ENCODE peak calls at places on chromosomes 13 and 19, in nine cellular contexts. O, H, S, X, T, G, P, N and K are unnamed samples.
A peak's percentile ranks its signal among the peaks of the same experiment; 100 is the strongest.

GRCh38 chr13:100512422-100512821 is 76.2 kb downstream of the GGACT start:
- DNase-seq in O (peak; percentile 32), H (no peak), S (no peak), X (no peak), T (no peak), G (no peak), P (no peak), N (no peak), K (no peak)

GRCh38 chr13:31742102-31742695 is 2.9 kb downstream of the RXFP2 start:
- DNase-seq in O (peak; percentile 85), H (peak; percentile 57), S (peak; percentile 57), X (peak; percentile 75), T (peak; percentile 78), G (peak; percentile 40), P (peak; percentile 49), N (peak; percentile 48), K (no peak)

GRCh38 chr19:56765107-56765506 is 75.4 kb downstream of the PEG3 start:
- DNase-seq in O (peak; percentile 25), H (no peak), S (peak; percentile 76), X (no peak), T (no peak), G (peak; percentile 83), P (no peak), N (no peak), K (no peak)

GRCh38 chr19:36685835-36686234 is 1.6 kb upstream of the ZNF567 start:
- DNase-seq in O (no peak), H (no peak), S (no peak), X (no peak), T (no peak), G (no peak), P (no peak), N (no peak), K (no peak)

GRCh38 chr13:83943530-83944279 is 61.4 kb upstream of the SLITRK1 start:
- DNase-seq in O (peak; percentile 2), H (peak; percentile 16), S (no peak), X (no peak), T (no peak), G (peak; percentile 1), P (no peak), N (no peak), K (no peak)

GRCh38 chr13:21971662-21972635 is 301.1 kb downstream of the FGF9 start:
- DNase-seq in O (peak; percentile 3), H (no peak), S (peak; percentile 58), X (no peak), T (no peak), G (peak; percentile 13), P (no peak), N (no peak), K (no peak)

GRCh38 chr13:106565127-106565775 is 2.7 kb downstream of the ARGLU1 start:
- DNase-seq in O (no peak), H (no peak), S (no peak), X (no peak), T (no peak), G (no peak), P (no peak), N (no peak), K (no peak)

GRCh38 chr13:112486386-112487126 is 101.4 kb downstream of the TUBGCP3 start:
- DNase-seq in O (no peak), H (no peak), S (no peak), X (no peak), T (no peak), G (no peak), P (no peak), N (no peak), K (no peak)

GRCh38 chr13:50521750-50522149 is 321.7 kb downstream of the DLEU7 start:
- DNase-seq in O (peak; percentile 86), H (peak; percentile 45), S (no peak), X (no peak), T (no peak), G (no peak), P (no peak), N (no peak), K (no peak)

GRCh38 chr19:35719402-35720162 is 1.8 kb downstream of the KMT2B start:
- DNase-seq in O (no peak), H (no peak), S (no peak), X (no peak), T (no peak), G (no peak), P (no peak), N (no peak), K (no peak)

GRCh38 chr19:16316506-16316882 is 8.1 kb upstream of the KLF2 start:
- DNase-seq in O (no peak), H (no peak), S (no peak), X (no peak), T (no peak), G (no peak), P (no peak), N (no peak), K (no peak)

GRCh38 chr19:29277107-29277506 is 64.2 kb upstream of the UQCRFS1 start:
- DNase-seq in O (peak; percentile 8), H (no peak), S (no peak), X (no peak), T (no peak), G (no peak), P (no peak), N (peak; percentile 50), K (no peak)

GRCh38 chr19:994516-994915 is 5.7 kb upstream of the GRIN3B start:
- DNase-seq in O (no peak), H (no peak), S (no peak), X (no peak), T (no peak), G (no peak), P (no peak), N (no peak), K (no peak)

GRCh38 chr19:54882758-54883157 is 8.7 kb downstream of the FCAR start:
- DNase-seq in O (no peak), H (no peak), S (no peak), X (no peak), T (no peak), G (no peak), P (no peak), N (no peak), K (no peak)

GRCh38 chr19:2550431-2551171 is 74.7 kb downstream of the GADD45B start:
- DNase-seq in O (peak; percentile 26), H (no peak), S (peak; percentile 58), X (no peak), T (no peak), G (no peak), P (no peak), N (no peak), K (peak; percentile 72)

GRCh38 chr19:49064768-49065611 is at the start of gene NTF4:
- DNase-seq in O (peak; percentile 50), H (peak; percentile 60), S (no peak), X (peak; percentile 56), T (peak; percentile 54), G (no peak), P (no peak), N (no peak), K (no peak)

GRCh38 chr19:17873661-17874422 is 2.1 kb downstream of the SLC5A5 start:
- DNase-seq in O (peak; percentile 30), H (peak; percentile 90), S (no peak), X (peak; percentile 58), T (peak; percentile 57), G (no peak), P (no peak), N (peak; percentile 47), K (no peak)

GRCh38 chr19:34269968-34270621 is 15.7 kb downstream of the GARRE1 start:
- DNase-seq in O (peak; percentile 81), H (peak; percentile 31), S (peak; percentile 64), X (no peak), T (peak; percentile 54), G (peak; percentile 27), P (no peak), N (peak; percentile 66), K (no peak)

GRCh38 chr19:41321600-41322270 is 11.8 kb downstream of the CCDC97 start:
- DNase-seq in O (peak; percentile 85), H (peak; percentile 59), S (peak; percentile 60), X (peak; percentile 63), T (peak; percentile 64), G (no peak), P (no peak), N (no peak), K (no peak)

GRCh38 chr13:26695360-26695705 is 65.3 kb downstream of the GPR12 start:
- DNase-seq in O (no peak), H (no peak), S (no peak), X (no peak), T (no peak), G (no peak), P (no peak), N (no peak), K (no peak)

GRCh38 chr13:24629320-24629719 is 50.9 kb upstream of the ATP12A start:
- DNase-seq in O (no peak), H (no peak), S (no peak), X (no peak), T (no peak), G (no peak), P (no peak), N (no peak), K (no peak)

GRCh38 chr19:12365094-12365371 is 450 bp downstream of the ZNF442 start:
- DNase-seq in O (peak; percentile 41), H (no peak), S (peak; percentile 39), X (no peak), T (no peak), G (no peak), P (no peak), N (no peak), K (no peak)

GRCh38 chr19:8505680-8506401 is 3.4 kb upstream of the PRAM1 start:
- DNase-seq in O (peak; percentile 74), H (peak; percentile 80), S (peak; percentile 83), X (peak; percentile 94), T (peak; percentile 94), G (peak; percentile 92), P (peak; percentile 37), N (peak; percentile 56), K (no peak)

GRCh38 chr19:10981496-10981895 is 20.7 kb downstream of the SMARCA4 start:
- DNase-seq in O (no peak), H (peak; percentile 33), S (no peak), X (no peak), T (no peak), G (no peak), P (peak; percentile 2), N (no peak), K (no peak)

GRCh38 chr19:11849264-11849615 is 714 bp downstream of the ZNF439 start:
- DNase-seq in O (no peak), H (no peak), S (no peak), X (no peak), T (no peak), G (no peak), P (no peak), N (no peak), K (no peak)

GRCh38 chr13:30936920-30937319 is 4.5 kb downstream of the TEX26 start:
- DNase-seq in O (no peak), H (no peak), S (no peak), X (no peak), T (no peak), G (no peak), P (no peak), N (no peak), K (no peak)

GRCh38 chr19:42762782-42763181 is 2.7 kb downstream of the PSG8 start:
- DNase-seq in O (no peak), H (no peak), S (no peak), X (no peak), T (no peak), G (no peak), P (no peak), N (no peak), K (no peak)

GRCh38 chr13:109816112-109816978 is 30.0 kb upstream of the IRS2 start:
- DNase-seq in O (no peak), H (no peak), S (no peak), X (no peak), T (no peak), G (no peak), P (no peak), N (no peak), K (peak; percentile 59)

GRCh38 chr13:50676602-50677001 is 166.9 kb downstream of the DLEU7 start:
- DNase-seq in O (peak; percentile 54), H (no peak), S (no peak), X (no peak), T (no peak), G (no peak), P (no peak), N (no peak), K (no peak)

GRCh38 chr13:97273341-97273831 is 51.3 kb downstream of the MBNL2 start:
- DNase-seq in O (no peak), H (no peak), S (peak; percentile 39), X (no peak), T (no peak), G (no peak), P (no peak), N (no peak), K (no peak)

GRCh38 chr13:99326012-99326411 is 18.8 kb upstream of the GPR183 start:
- DNase-seq in O (no peak), H (no peak), S (no peak), X (no peak), T (no peak), G (no peak), P (no peak), N (no peak), K (no peak)